ENCODE peak calls at places on chromosomes 12 and 14, in five cellular contexts. P, N, K, E and Z are unnamed samples.

GRCh38 chr12:124321040-124321481 is 26.2 kb downstream of the RFLNA start:
- DNase-seq in P (peak; percentile 24), N (peak; percentile 70), K (peak; percentile 75), E (peak; percentile 82), Z (no peak)

GRCh38 chr12:114263031-114263825 is 142.7 kb downstream of the TBX5 start:
- DNase-seq in K (no peak), N (no peak), E (no peak), P (no peak), Z (no peak)

GRCh38 chr12:46110220-46110700 is 119.9 kb upstream of the SCAF11 start:
- DNase-seq in E (no peak), N (no peak), K (peak; percentile 54), P (no peak), Z (no peak)

GRCh38 chr14:95258754-95259593 is 60.7 kb downstream of the CLMN start:
- DNase-seq in K (no peak), E (no peak), P (no peak), N (no peak), Z (no peak)

GRCh38 chr12:127809236-127809635 is 457.7 kb upstream of the TMEM132C start:
- DNase-seq in E (no peak), P (no peak), N (no peak), K (no peak), Z (no peak)

GRCh38 chr12:95918194-95918993 is 24.0 kb downstream of the CCDC38 start:
- DNase-seq in N (peak; percentile 38), K (peak; percentile 15), E (no peak), P (peak; percentile 71), Z (no peak)

GRCh38 chr14:55383039-55383438 is 28.6 kb downstream of the ATG14 start:
- DNase-seq in P (no peak), E (no peak), K (no peak), N (peak; percentile 23), Z (no peak)

GRCh38 chr14:55451398-55451797 is 11.0 kb upstream of the TBPL2 start:
- DNase-seq in N (no peak), K (no peak), P (no peak), E (no peak), Z (no peak)

GRCh38 chr14:87628129-87628528 is 364.9 kb downstream of the GALC start:
- DNase-seq in E (no peak), K (no peak), N (no peak), P (peak; percentile 1), Z (no peak)

GRCh38 chr12:47547077-47547476 is 158.8 kb downstream of the RPAP3 start:
- DNase-seq in P (no peak), N (no peak), E (no peak), K (no peak), Z (no peak)

GRCh38 chr12:112496493-112496892 is 77.7 kb downstream of the PTPN11 start:
- DNase-seq in E (no peak), N (no peak), P (no peak), K (no peak), Z (no peak)

GRCh38 chr12:26473291-26473690 is 277.9 kb downstream of the SSPN start:
- DNase-seq in P (no peak), K (no peak), E (no peak), N (peak; percentile 39), Z (no peak)

GRCh38 chr12:1528791-1529190 is 65.6 kb downstream of the FBXL14 start:
- DNase-seq in E (no peak), P (no peak), N (no peak), K (no peak), Z (no peak)

GRCh38 chr14:22456421-22456820 is 132.6 kb downstream of the DAD1 start:
- DNase-seq in N (no peak), P (no peak), K (no peak), E (no peak), Z (no peak)

GRCh38 chr14:22497671-22498093 is 91.3 kb downstream of the DAD1 start:
- DNase-seq in E (no peak), N (no peak), K (no peak), P (no peak), Z (no peak)

GRCh38 chr14:54105406-54105805 is 148.8 kb upstream of the BMP4 start:
- DNase-seq in N (no peak), P (no peak), E (no peak), K (no peak), Z (no peak)

GRCh38 chr14:68020493-68020892 is 200.9 kb downstream of the RAD51B start:
- DNase-seq in K (no peak), N (no peak), P (no peak), E (no peak), Z (no peak)

GRCh38 chr14:78519863-78520262 is 349.7 kb downstream of the NRXN3 start:
- DNase-seq in N (no peak), K (peak; percentile 8), E (no peak), P (peak; percentile 4), Z (no peak)

GRCh38 chr14:25381498-25381897 is 331.6 kb upstream of the STXBP6 start:
- DNase-seq in N (no peak), P (peak; percentile 41), K (no peak), E (no peak), Z (no peak)

GRCh38 chr12:53991077-53991460 is 6.1 kb downstream of the HOXC10 start:
- DNase-seq in K (no peak), E (no peak), N (no peak), P (no peak), Z (peak; percentile 78)

GRCh38 chr14:70886421-70887206 is 20.6 kb upstream of the PCNX1 start:
- DNase-seq in K (peak; percentile 63), P (no peak), N (no peak), E (no peak), Z (no peak)
- TF ChIP-seq EP300 in K (no peak), P (no peak), N (no peak), E (no peak), Z (no peak)

DNA sequence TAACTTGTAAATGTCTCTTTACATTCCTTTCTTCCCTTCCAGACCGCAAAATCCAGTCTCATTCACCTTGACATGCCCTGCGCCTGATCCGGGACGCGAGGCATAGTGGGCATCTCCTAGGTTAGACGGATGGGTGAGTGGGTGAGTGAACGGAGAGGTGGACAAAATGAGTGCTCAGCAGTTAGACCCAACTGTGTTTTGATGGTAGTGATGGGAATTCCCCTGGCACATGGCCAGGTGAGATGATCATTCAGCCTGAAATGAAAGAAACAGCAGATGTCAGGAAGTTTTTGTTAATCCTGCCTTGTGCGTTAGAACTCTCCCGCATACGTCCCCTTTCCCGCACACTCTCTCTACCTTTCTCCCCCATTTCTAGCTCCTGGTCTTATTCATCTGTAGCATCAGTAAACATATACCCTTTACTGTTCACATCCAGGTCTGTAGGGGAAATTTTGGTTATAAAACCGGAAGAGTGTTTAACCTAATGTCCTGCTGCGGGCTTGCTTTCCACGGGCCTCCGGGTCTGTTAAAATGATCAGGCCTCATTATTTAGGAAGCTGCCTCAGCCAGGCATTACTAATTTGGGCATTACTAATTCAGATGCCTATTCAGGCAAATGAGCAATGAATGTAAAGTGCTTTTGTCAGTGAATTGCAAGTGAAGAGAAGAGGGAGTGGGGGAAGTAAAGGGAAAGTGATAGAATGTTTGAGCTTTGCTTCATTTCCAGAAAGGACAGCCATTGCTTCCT is 172.8 kb downstream of the ETV6 start:
- DNase-seq in E (no peak), N (no peak), K (peak; percentile 55), P (no peak), Z (no peak)
- TF ChIP-seq EP300 in E (no peak), N (no peak), K (no peak), P (no peak), Z (no peak)

GRCh38 chr14:82067221-82067620 is 533.6 kb upstream of the SEL1L start:
- DNase-seq in K (no peak), P (no peak), N (no peak), E (no peak), Z (no peak)
- TF ChIP-seq EP300 in K (no peak), P (no peak), N (no peak), E (no peak), Z (no peak)

DNA sequence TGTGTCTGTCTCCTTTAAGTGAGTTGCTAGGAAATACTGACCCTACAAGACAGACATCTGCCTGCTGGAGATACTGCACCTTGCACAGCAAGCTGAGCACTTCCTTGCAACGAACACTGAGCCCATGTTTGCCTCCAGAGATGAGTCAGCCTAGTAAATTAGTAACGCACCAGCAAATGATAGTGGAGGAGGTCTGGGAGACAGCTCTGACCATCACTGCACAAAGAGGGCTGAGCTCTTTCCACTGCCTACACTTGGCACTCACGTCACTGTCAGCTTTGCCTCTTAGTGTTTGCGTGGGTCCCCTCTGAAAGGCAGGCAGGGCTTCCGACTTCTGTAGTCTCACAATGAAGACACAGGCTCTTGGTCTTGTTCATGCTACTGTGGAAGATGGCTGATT is 109.0 kb downstream of the APAF1 start:
- DNase-seq in P (peak; percentile 67), E (no peak), K (no peak), N (no peak), Z (no peak)
- TF ChIP-seq EP300 in P (no peak), E (no peak), K (no peak), N (no peak), Z (no peak)

GRCh38 chr12:120131116-120131515 is 14.6 kb upstream of the RAB35 start:
- DNase-seq in P (no peak), E (no peak), N (no peak), K (no peak), Z (no peak)

GRCh38 chr12:120130011-120130410 is 13.5 kb upstream of the RAB35 start:
- DNase-seq in N (no peak), P (no peak), E (no peak), K (no peak), Z (no peak)

GRCh38 chr12:120134307-120134980 is 17.9 kb upstream of the RAB35 start:
- DNase-seq in P (no peak), K (no peak), E (no peak), N (no peak), Z (no peak)

GRCh38 chr12:120132437-120132836 is 15.9 kb upstream of the RAB35 start:
- DNase-seq in N (no peak), E (no peak), K (no peak), P (no peak), Z (no peak)

DNA sequence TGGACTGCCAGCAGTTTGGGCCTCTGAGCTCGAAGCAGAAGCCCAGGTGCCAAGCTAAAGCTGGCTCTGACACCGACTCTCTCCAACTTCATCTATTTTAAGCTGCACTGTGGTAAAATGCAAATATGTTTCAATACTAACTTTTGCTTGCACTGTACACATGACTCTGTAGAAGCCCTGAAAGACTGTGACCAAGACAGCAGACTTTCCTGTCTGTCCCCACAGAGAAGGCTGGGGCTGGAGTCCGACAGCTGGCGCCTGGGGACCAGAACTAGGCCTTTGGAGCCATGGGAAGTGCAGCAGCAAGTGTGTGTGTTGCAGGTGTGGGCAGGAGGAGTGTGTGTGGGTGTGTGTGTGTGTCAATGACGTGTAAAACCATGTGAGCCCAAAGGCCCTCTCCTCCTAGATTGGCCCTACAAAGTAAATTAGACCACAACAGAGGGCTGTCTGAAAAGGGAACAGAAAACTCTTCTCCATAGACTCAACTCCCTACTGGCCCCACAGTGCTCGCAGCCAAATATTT is 16.4 kb upstream of the RAB35 start:
- DNase-seq in K (peak; percentile 33), N (no peak), E (no peak), P (no peak), Z (no peak)
- TF ChIP-seq EP300 in K (no peak), N (no peak), E (no peak), P (no peak), Z (no peak)

GRCh38 chr12:87428701-87429277 is 600.4 kb downstream of the C12orf50 start:
- DNase-seq in P (no peak), K (no peak), N (no peak), E (no peak), Z (no peak)

GRCh38 chr12:87425942-87426554 is 603.2 kb downstream of the C12orf50 start:
- DNase-seq in E (no peak), K (no peak), N (no peak), P (no peak), Z (no peak)

GRCh38 chr12:87430444-87430843 is 598.8 kb downstream of the C12orf50 start:
- DNase-seq in K (no peak), P (no peak), N (no peak), E (no peak), Z (no peak)

GRCh38 chr12:87427770-87428169 is 601.4 kb downstream of the C12orf50 start:
- DNase-seq in E (no peak), N (no peak), P (no peak), K (no peak), Z (no peak)
- TF ChIP-seq EP300 in E (no peak), N (no peak), P (no peak), K (no peak), Z (no peak)